ENCODE peak calls at places on chromosomes 6 and 20, in nine cellular contexts. T is cardiac muscle cell; N is heart left ventricle; X is adrenal gland; E is ACHN; C is NCI-H187; J is activated CD4-positive, alpha-beta T cell treated with anti-CD3 and anti-CD28 coated beads, Interleukin-2, amount 50 U/mL, for 1 hour; B is amniotic stem cell; M is mucosa of descending colon. I is an unnamed sample.

GRCh38 chr6:160755168-160755567 is 53.1 kb downstream of the PLG start:
- DNase-seq in T (peak; percentile 21), X (no peak), N (no peak), M (no peak), E (no peak), B (no peak), C (no peak), J (no peak), I (no peak)

GRCh38 chr6:33392168-33392947 is 735 bp downstream of the KIFC1 start:
- DNase-seq in T (no peak), E (peak; percentile 33), C (no peak), M (no peak), B (no peak), N (no peak), X (no peak), J (no peak), I (no peak)

GRCh38 chr20:47154089-47154488 is 202.4 kb downstream of the ZMYND8 start:
- DNase-seq in B (no peak), N (no peak), J (no peak), C (no peak), E (no peak), T (no peak), X (no peak), M (no peak), I (no peak)

GRCh38 chr6:123875784-123876183 is 72.1 kb downstream of the NKAIN2 start:
- DNase-seq in N (no peak), T (no peak), J (no peak), B (no peak), M (no peak), C (no peak), E (no peak), X (no peak), I (no peak)

GRCh38 chr6:134172020-134172766 is 119.8 kb upstream of the SLC2A12 start:
- DNase-seq in N (no peak), B (no peak), X (no peak), J (no peak), M (no peak), C (no peak), T (no peak), E (no peak), I (peak; percentile 34)

GRCh38 chr6:130466744-130467052 is 100.9 kb downstream of the TMEM200A start:
- DNase-seq in T (no peak), X (no peak), N (no peak), J (no peak), C (no peak), E (no peak), M (no peak), B (no peak), I (no peak)

GRCh38 chr6:167644404-167645132 is 182.1 kb upstream of the AFDN start:
- DNase-seq in J (no peak), X (no peak), E (no peak), M (no peak), N (no peak), C (no peak), B (no peak), T (no peak), I (no peak)

GRCh38 chr20:48198951-48199431 is 413.7 kb upstream of the SULF2 start:
- DNase-seq in T (no peak), X (no peak), B (no peak), M (no peak), E (no peak), N (no peak), J (no peak), C (no peak), I (no peak)

GRCh38 chr6:113980937-113981554 is 10.1 kb upstream of the HDAC2 start:
- DNase-seq in B (no peak), J (no peak), N (no peak), X (no peak), C (no peak), E (peak; percentile 45), M (no peak), T (peak; percentile 74), I (no peak)

GRCh38 chr20:38112943-38113294 is 52.2 kb downstream of the TGM2 start:
- DNase-seq in B (no peak), J (no peak), E (no peak), C (no peak), T (no peak), X (no peak), N (no peak), M (no peak), I (no peak)

GRCh38 chr20:62061851-62062418 is 3.7 kb downstream of the TAF4 start:
- DNase-seq in T (no peak), M (no peak), J (no peak), X (no peak), C (no peak), E (no peak), B (no peak), N (no peak), I (no peak)

GRCh38 chr6:2240961-2241360 is 4.4 kb downstream of the GMDS start:
- DNase-seq in E (no peak), C (no peak), N (no peak), M (no peak), X (no peak), T (no peak), J (no peak), B (no peak), I (no peak)

GRCh38 chr6:14709900-14710299 is 536.0 kb upstream of the JARID2 start:
- DNase-seq in T (no peak), N (no peak), J (no peak), X (no peak), B (no peak), E (no peak), C (no peak), M (no peak), I (no peak)

GRCh38 chr20:258963-259362 is 1.4 kb downstream of the DEFB132 start:
- DNase-seq in M (no peak), E (peak; percentile 18), N (no peak), B (no peak), T (no peak), J (no peak), X (no peak), C (no peak), I (no peak)

GRCh38 chr6:21201181-21201580 is 392.4 kb upstream of the SOX4 start:
- DNase-seq in B (no peak), M (no peak), N (no peak), C (no peak), X (no peak), T (no peak), E (no peak), J (no peak), I (no peak)

GRCh38 chr20:58718729-58719128 is 26.1 kb downstream of the NPEPL1 start:
- DNase-seq in X (peak; percentile 38), J (no peak), E (no peak), N (no peak), B (no peak), C (no peak), T (no peak), M (no peak), I (no peak)

GRCh38 chr6:90374201-90374600 is 77.6 kb upstream of the BACH2 start:
- DNase-seq in E (no peak), B (no peak), X (no peak), M (no peak), T (no peak), C (no peak), N (no peak), J (no peak), I (peak; percentile 39)

GRCh38 chr6:162056061-162056460 is 671.5 kb downstream of the PRKN start:
- DNase-seq in B (no peak), J (no peak), X (no peak), E (no peak), N (no peak), T (no peak), M (no peak), C (no peak), I (no peak)

GRCh38 chr6:170152989-170153388 is 137.9 kb downstream of the DLL1 start:
- DNase-seq in E (peak; percentile 59), B (no peak), M (peak; percentile 59), J (no peak), C (peak; percentile 67), T (peak; percentile 87), N (peak; percentile 62), X (peak; percentile 77), I (no peak)

GRCh38 chr6:6700871-6701270 is 112.4 kb downstream of the LY86 start:
- DNase-seq in M (no peak), J (no peak), T (no peak), X (no peak), C (no peak), E (no peak), B (no peak), N (no peak), I (no peak)

GRCh38 chr20:51195419-51195901 is 172.6 kb upstream of the KCNG1 start:
- DNase-seq in E (peak; percentile 43), N (no peak), T (no peak), B (no peak), X (no peak), M (no peak), J (no peak), C (no peak), I (no peak)

GRCh38 chr6:105750089-105750488 is 336.0 kb upstream of the PRDM1 start:
- DNase-seq in B (no peak), J (no peak), E (no peak), N (no peak), T (no peak), M (no peak), X (no peak), C (no peak), I (no peak)

GRCh38 chr6:124987999-124988591 is 25.9 kb downstream of the RNF217 start:
- DNase-seq in T (no peak), M (no peak), E (no peak), N (no peak), B (no peak), X (no peak), C (no peak), J (no peak), I (no peak)